ENCODE peak calls at places on chromosomes 11 and 22, in eight cellular contexts. One of them, this sample, is unnamed.

GRCh38 chr22:29635734-29636357 is 32.4 kb downstream of the NF2 start:
- DNase-seq in endothelial cell: no peak
- DNase-seq in neural crest cell: no peak
- DNase-seq in PC-9: no peak
- DNase-seq in RWPE1: peak
- DNase-seq in BE2C: peak
- DNase-seq in H9: no peak
- DNase-seq in MCF 10A: peak
- DNase-seq in this sample: no peak

GRCh38 chr11:43989162-43989961 is 46.9 kb downstream of the C11orf96 start:
- DNase-seq in MCF 10A: no peak
- DNase-seq in PC-9: no peak
- DNase-seq in endothelial cell: peak
- DNase-seq in BE2C: peak
- DNase-seq in neural crest cell: peak
- DNase-seq in RWPE1: no peak
- DNase-seq in H9: peak
- DNase-seq in this sample: no peak

GRCh38 chr11:10564692-10565318 is 3.7 kb downstream of the LYVE1 start:
- DNase-seq in endothelial cell: no peak
- DNase-seq in MCF 10A: no peak
- DNase-seq in H9: no peak
- DNase-seq in RWPE1: no peak
- DNase-seq in PC-9: no peak
- DNase-seq in BE2C: no peak
- DNase-seq in neural crest cell: no peak
- DNase-seq in this sample: no peak

GRCh38 chr11:86040919-86041318 is 28.0 kb downstream of the PICALM start:
- DNase-seq in RWPE1: no peak
- DNase-seq in endothelial cell: no peak
- DNase-seq in PC-9: no peak
- DNase-seq in BE2C: no peak
- DNase-seq in MCF 10A: no peak
- DNase-seq in H9: no peak
- DNase-seq in neural crest cell: no peak
- DNase-seq in this sample: no peak

GRCh38 chr11:109306322-109306721 is 115.7 kb upstream of the C11orf87 start:
- DNase-seq in MCF 10A: no peak
- DNase-seq in BE2C: no peak
- DNase-seq in endothelial cell: no peak
- DNase-seq in RWPE1: no peak
- DNase-seq in H9: no peak
- DNase-seq in neural crest cell: no peak
- DNase-seq in PC-9: no peak
- DNase-seq in this sample: no peak

GRCh38 chr11:130633466-130633865 is 185.0 kb downstream of the ADAMTS15 start:
- DNase-seq in H9: no peak
- DNase-seq in neural crest cell: no peak
- DNase-seq in BE2C: no peak
- DNase-seq in MCF 10A: peak
- DNase-seq in endothelial cell: no peak
- DNase-seq in PC-9: no peak
- DNase-seq in RWPE1: no peak
- DNase-seq in this sample: no peak

GRCh38 chr11:57406337-57406904 is 16.0 kb upstream of the PRG2 start:
- DNase-seq in BE2C: no peak
- DNase-seq in neural crest cell: no peak
- DNase-seq in PC-9: no peak
- DNase-seq in RWPE1: no peak
- DNase-seq in endothelial cell: no peak
- DNase-seq in H9: no peak
- DNase-seq in MCF 10A: no peak
- DNase-seq in this sample: no peak

GRCh38 chr22:49972163-49973017 is 11.8 kb downstream of the PIM3 start:
- DNase-seq in MCF 10A: no peak
- DNase-seq in H9: peak
- DNase-seq in neural crest cell: peak
- DNase-seq in RWPE1: no peak
- DNase-seq in endothelial cell: peak
- DNase-seq in BE2C: peak
- DNase-seq in PC-9: no peak
- DNase-seq in this sample: peak

GRCh38 chr11:22510741-22511140 is 114.9 kb downstream of the FANCF start:
- DNase-seq in PC-9: no peak
- DNase-seq in MCF 10A: peak
- DNase-seq in endothelial cell: no peak
- DNase-seq in RWPE1: peak
- DNase-seq in neural crest cell: no peak
- DNase-seq in BE2C: no peak
- DNase-seq in H9: no peak
- DNase-seq in this sample: no peak

GRCh38 chr22:17891427-17892167 is 117.3 kb upstream of the BID start:
- DNase-seq in neural crest cell: no peak
- DNase-seq in RWPE1: no peak
- DNase-seq in H9: peak
- DNase-seq in endothelial cell: peak
- DNase-seq in MCF 10A: no peak
- DNase-seq in PC-9: no peak
- DNase-seq in BE2C: peak
- DNase-seq in this sample: no peak

GRCh38 chr22:18120941-18121340 is 10.3 kb downstream of the TUBA8 start:
- DNase-seq in endothelial cell: no peak
- DNase-seq in RWPE1: no peak
- DNase-seq in neural crest cell: no peak
- DNase-seq in PC-9: no peak
- DNase-seq in BE2C: no peak
- DNase-seq in H9: no peak
- DNase-seq in MCF 10A: no peak
- DNase-seq in this sample: no peak

GRCh38 chr22:44495629-44496028 is 2.4 kb downstream of the RTL6 start:
- DNase-seq in RWPE1: no peak
- DNase-seq in MCF 10A: no peak
- DNase-seq in H9: no peak
- DNase-seq in endothelial cell: no peak
- DNase-seq in BE2C: no peak
- DNase-seq in PC-9: no peak
- DNase-seq in neural crest cell: no peak
- DNase-seq in this sample: no peak

GRCh38 chr22:38257170-38257569 is 15.6 kb downstream of the TMEM184B start:
- DNase-seq in PC-9: no peak
- DNase-seq in MCF 10A: no peak
- DNase-seq in neural crest cell: no peak
- DNase-seq in RWPE1: no peak
- DNase-seq in BE2C: no peak
- DNase-seq in endothelial cell: no peak
- DNase-seq in H9: no peak
- DNase-seq in this sample: no peak

GRCh38 chr11:120522736-120523135 is 11.2 kb downstream of the GRIK4 start:
- DNase-seq in H9: no peak
- DNase-seq in BE2C: no peak
- DNase-seq in endothelial cell: no peak
- DNase-seq in MCF 10A: no peak
- DNase-seq in PC-9: no peak
- DNase-seq in neural crest cell: no peak
- DNase-seq in RWPE1: no peak
- DNase-seq in this sample: no peak

GRCh38 chr11:19756675-19757475 is 44.2 kb downstream of the NAV2 start:
- DNase-seq in H9: no peak
- DNase-seq in neural crest cell: no peak
- DNase-seq in BE2C: no peak
- DNase-seq in MCF 10A: no peak
- DNase-seq in RWPE1: no peak
- DNase-seq in PC-9: no peak
- DNase-seq in endothelial cell: no peak
- DNase-seq in this sample: no peak

GRCh38 chr22:46309526-46310085 is 12.9 kb downstream of the GTSE1 start:
- DNase-seq in RWPE1: no peak
- DNase-seq in BE2C: no peak
- DNase-seq in neural crest cell: no peak
- DNase-seq in endothelial cell: no peak
- DNase-seq in PC-9: no peak
- DNase-seq in MCF 10A: no peak
- DNase-seq in H9: no peak
- DNase-seq in this sample: no peak

GRCh38 chr22:39543095-39543494 is 10.5 kb upstream of the RPS19BP1 start:
- DNase-seq in H9: peak
- DNase-seq in RWPE1: no peak
- DNase-seq in PC-9: peak
- DNase-seq in MCF 10A: no peak
- DNase-seq in BE2C: peak
- DNase-seq in endothelial cell: peak
- DNase-seq in neural crest cell: peak
- DNase-seq in this sample: no peak

GRCh38 chr11:450809-451451 is 851 bp downstream of the PTDSS2 start:
- DNase-seq in neural crest cell: peak
- DNase-seq in H9: peak
- DNase-seq in RWPE1: peak
- DNase-seq in BE2C: peak
- DNase-seq in PC-9: peak
- DNase-seq in MCF 10A: peak
- DNase-seq in endothelial cell: peak
- DNase-seq in this sample: peak

GRCh38 chr11:34341096-34341495 is 16.7 kb downstream of the ABTB2 start:
- DNase-seq in BE2C: no peak
- DNase-seq in PC-9: no peak
- DNase-seq in MCF 10A: no peak
- DNase-seq in neural crest cell: no peak
- DNase-seq in endothelial cell: no peak
- DNase-seq in H9: no peak
- DNase-seq in RWPE1: no peak
- DNase-seq in this sample: no peak

GRCh38 chr11:34343686-34344085 is 14.1 kb downstream of the ABTB2 start:
- DNase-seq in neural crest cell: no peak
- DNase-seq in RWPE1: no peak
- DNase-seq in MCF 10A: no peak
- DNase-seq in BE2C: no peak
- DNase-seq in PC-9: no peak
- DNase-seq in endothelial cell: no peak
- DNase-seq in H9: no peak
- DNase-seq in this sample: no peak

GRCh38 chr11:34343153-34343552 is 14.7 kb downstream of the ABTB2 start:
- DNase-seq in endothelial cell: no peak
- DNase-seq in PC-9: peak
- DNase-seq in H9: no peak
- DNase-seq in MCF 10A: peak
- DNase-seq in RWPE1: peak
- DNase-seq in neural crest cell: no peak
- DNase-seq in BE2C: no peak
- DNase-seq in this sample: no peak

GRCh38 chr11:34340653-34341052 is 17.2 kb downstream of the ABTB2 start:
- DNase-seq in BE2C: no peak
- DNase-seq in MCF 10A: no peak
- DNase-seq in PC-9: no peak
- DNase-seq in endothelial cell: no peak
- DNase-seq in neural crest cell: no peak
- DNase-seq in RWPE1: no peak
- DNase-seq in H9: no peak
- DNase-seq in this sample: no peak

DNA sequence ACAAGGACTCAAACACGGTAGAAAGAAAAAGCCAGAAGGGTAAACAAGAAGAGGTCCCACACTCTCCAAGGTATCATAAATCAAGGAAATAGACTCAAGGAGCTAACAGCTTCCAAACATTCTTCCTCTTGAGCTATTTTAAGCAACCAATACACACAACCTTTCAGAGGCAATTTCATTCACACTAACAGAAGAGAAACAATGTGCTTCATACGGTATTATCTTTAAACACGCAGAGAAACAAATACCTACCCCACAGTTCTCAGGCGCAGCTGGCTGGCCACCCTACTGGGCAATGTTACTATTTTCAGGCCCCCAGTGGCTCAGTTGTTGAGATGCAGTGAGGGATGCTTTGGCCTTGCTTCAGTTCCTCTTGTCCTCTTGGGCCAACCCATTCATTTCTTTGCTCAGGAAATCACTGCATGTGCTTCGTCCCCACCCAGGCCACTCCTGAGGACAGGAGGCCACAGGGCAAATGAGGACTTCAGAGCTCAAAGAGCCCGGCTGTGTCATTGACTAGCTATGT is 15.7 kb downstream of the ABTB2 start:
- DNase-seq in H9: no peak
- DNase-seq in BE2C: no peak
- DNase-seq in MCF 10A: no peak
- DNase-seq in PC-9: no peak
- DNase-seq in neural crest cell: no peak
- DNase-seq in RWPE1: no peak
- DNase-seq in endothelial cell: no peak
- DNase-seq in this sample: no peak
- TF ChIP-seq CTCF in H9: no peak
- TF ChIP-seq CTCF in BE2C: no peak
- TF ChIP-seq CTCF in MCF 10A: no peak
- TF ChIP-seq CTCF in PC-9: no peak
- TF ChIP-seq CTCF in neural crest cell: no peak
- TF ChIP-seq CTCF in RWPE1: no peak
- TF ChIP-seq CTCF in endothelial cell: no peak
- TF ChIP-seq CTCF in this sample: no peak

GRCh38 chr22:19753090-19753842 is 7.3 kb upstream of the TBX1 start:
- DNase-seq in RWPE1: no peak
- DNase-seq in MCF 10A: no peak
- DNase-seq in endothelial cell: no peak
- DNase-seq in PC-9: no peak
- DNase-seq in H9: peak
- DNase-seq in BE2C: no peak
- DNase-seq in neural crest cell: no peak
- DNase-seq in this sample: no peak
- TF ChIP-seq CTCF in RWPE1: no peak
- TF ChIP-seq CTCF in MCF 10A: no peak
- TF ChIP-seq CTCF in endothelial cell: no peak
- TF ChIP-seq CTCF in PC-9: no peak
- TF ChIP-seq CTCF in H9: peak
- TF ChIP-seq CTCF in BE2C: peak
- TF ChIP-seq CTCF in neural crest cell: no peak
- TF ChIP-seq CTCF in this sample: no peak

DNA sequence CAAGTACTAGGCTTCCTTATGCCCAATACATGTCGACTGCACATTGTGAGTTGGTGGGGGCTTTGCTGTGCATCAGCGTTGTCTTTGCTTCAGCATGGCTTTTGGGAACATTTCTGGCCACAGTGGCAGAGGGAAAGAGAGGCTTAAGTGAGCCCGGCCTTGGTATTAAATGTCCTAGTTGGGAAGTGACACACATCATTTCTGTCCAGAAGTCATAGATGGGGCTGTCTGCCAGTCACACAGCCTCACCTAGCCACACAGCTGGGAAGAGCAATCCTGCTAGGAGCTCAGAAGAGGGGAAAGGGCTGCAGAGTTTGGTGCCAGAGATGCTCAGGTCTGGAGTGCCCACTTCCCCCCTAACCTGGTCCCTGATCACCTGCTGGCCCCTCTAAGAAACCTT is 27.6 kb downstream of the TREH start:
- DNase-seq in RWPE1: no peak
- DNase-seq in PC-9: no peak
- DNase-seq in H9: no peak
- DNase-seq in BE2C: no peak
- DNase-seq in endothelial cell: no peak
- DNase-seq in neural crest cell: no peak
- DNase-seq in MCF 10A: no peak
- DNase-seq in this sample: no peak
- TF ChIP-seq CTCF in RWPE1: no peak
- TF ChIP-seq CTCF in PC-9: no peak
- TF ChIP-seq CTCF in H9: no peak
- TF ChIP-seq CTCF in BE2C: no peak
- TF ChIP-seq CTCF in endothelial cell: no peak
- TF ChIP-seq CTCF in neural crest cell: no peak
- TF ChIP-seq CTCF in MCF 10A: no peak
- TF ChIP-seq CTCF in this sample: no peak

GRCh38 chr11:113249491-113249763 is 65.0 kb upstream of the TTC12 start:
- DNase-seq in PC-9: no peak
- DNase-seq in neural crest cell: no peak
- DNase-seq in H9: no peak
- DNase-seq in MCF 10A: peak
- DNase-seq in endothelial cell: no peak
- DNase-seq in BE2C: peak
- DNase-seq in RWPE1: no peak
- DNase-seq in this sample: no peak
- TF ChIP-seq CTCF in PC-9: peak
- TF ChIP-seq CTCF in neural crest cell: peak
- TF ChIP-seq CTCF in H9: peak
- TF ChIP-seq CTCF in MCF 10A: no peak
- TF ChIP-seq CTCF in endothelial cell: peak
- TF ChIP-seq CTCF in BE2C: peak
- TF ChIP-seq CTCF in RWPE1: no peak
- TF ChIP-seq CTCF in this sample: no peak

This sample was measured in natural killer cell.